ENCODE peak calls at places on chromosomes 16 and 17, in eight cellular contexts. One of them, this sample, is unnamed.

GRCh38 chr17:17342242-17342945 is 39.2 kb downstream of the NT5M start:
- DNase-seq in B cell: peak; percentile 2
- DNase-seq in fibroblast of the aortic adventitia: no peak
- DNase-seq in heart left ventricle: peak; percentile 5
- DNase-seq in K562: no peak
- DNase-seq in CD4-positive, alpha-beta T cell: no peak
- DNase-seq in type B pancreatic cell: no peak
- DNase-seq in activated CD8-positive, alpha-beta T cell treated with anti-CD3 and anti-CD28 coated beads for 36 hours: no peak
- DNase-seq in this sample: no peak

GRCh38 chr17:50534222-50534978 is 1.9 kb downstream of the EPN3 start:
- DNase-seq in B cell: no peak
- DNase-seq in fibroblast of the aortic adventitia: no peak
- DNase-seq in heart left ventricle: no peak
- DNase-seq in K562: peak; percentile 62
- DNase-seq in CD4-positive, alpha-beta T cell: no peak
- DNase-seq in type B pancreatic cell: no peak
- DNase-seq in activated CD8-positive, alpha-beta T cell treated with anti-CD3 and anti-CD28 coated beads for 36 hours: peak; percentile 54
- DNase-seq in this sample: no peak

GRCh38 chr16:19108409-19109287 is 5.1 kb upstream of the ITPRIPL2 start:
- DNase-seq in B cell: no peak
- DNase-seq in fibroblast of the aortic adventitia: no peak
- DNase-seq in heart left ventricle: no peak
- DNase-seq in K562: no peak
- DNase-seq in CD4-positive, alpha-beta T cell: no peak
- DNase-seq in type B pancreatic cell: no peak
- DNase-seq in activated CD8-positive, alpha-beta T cell treated with anti-CD3 and anti-CD28 coated beads for 36 hours: no peak
- DNase-seq in this sample: no peak

GRCh38 chr16:85376292-85377095 is 236.6 kb upstream of the GSE1 start:
- DNase-seq in B cell: no peak
- DNase-seq in fibroblast of the aortic adventitia: no peak
- DNase-seq in heart left ventricle: no peak
- DNase-seq in K562: no peak
- DNase-seq in CD4-positive, alpha-beta T cell: no peak
- DNase-seq in type B pancreatic cell: no peak
- DNase-seq in activated CD8-positive, alpha-beta T cell treated with anti-CD3 and anti-CD28 coated beads for 36 hours: no peak
- DNase-seq in this sample: no peak

GRCh38 chr17:5711344-5711743 is 127.0 kb upstream of the NLRP1 start:
- DNase-seq in B cell: no peak
- DNase-seq in fibroblast of the aortic adventitia: no peak
- DNase-seq in heart left ventricle: no peak
- DNase-seq in K562: no peak
- DNase-seq in CD4-positive, alpha-beta T cell: no peak
- DNase-seq in type B pancreatic cell: peak; percentile 11
- DNase-seq in activated CD8-positive, alpha-beta T cell treated with anti-CD3 and anti-CD28 coated beads for 36 hours: no peak
- DNase-seq in this sample: no peak

GRCh38 chr17:60887607-60888028 is 210.0 kb downstream of the BCAS3 start:
- DNase-seq in B cell: no peak
- DNase-seq in fibroblast of the aortic adventitia: no peak
- DNase-seq in heart left ventricle: no peak
- DNase-seq in K562: no peak
- DNase-seq in CD4-positive, alpha-beta T cell: no peak
- DNase-seq in type B pancreatic cell: no peak
- DNase-seq in activated CD8-positive, alpha-beta T cell treated with anti-CD3 and anti-CD28 coated beads for 36 hours: no peak
- DNase-seq in this sample: no peak

GRCh38 chr17:83186751-83187421 is 107.5 kb downstream of the METRNL start:
- DNase-seq in B cell: no peak
- DNase-seq in fibroblast of the aortic adventitia: no peak
- DNase-seq in heart left ventricle: peak; percentile 7
- DNase-seq in K562: no peak
- DNase-seq in CD4-positive, alpha-beta T cell: no peak
- DNase-seq in type B pancreatic cell: peak; percentile 45
- DNase-seq in activated CD8-positive, alpha-beta T cell treated with anti-CD3 and anti-CD28 coated beads for 36 hours: no peak
- DNase-seq in this sample: no peak

GRCh38 chr16:69567031-69567680 is 1.4 kb downstream of the NFAT5 start:
- DNase-seq in B cell: peak; percentile 41
- DNase-seq in fibroblast of the aortic adventitia: peak; percentile 59
- DNase-seq in heart left ventricle: no peak
- DNase-seq in K562: no peak
- DNase-seq in CD4-positive, alpha-beta T cell: no peak
- DNase-seq in type B pancreatic cell: no peak
- DNase-seq in activated CD8-positive, alpha-beta T cell treated with anti-CD3 and anti-CD28 coated beads for 36 hours: peak; percentile 49
- DNase-seq in this sample: no peak

GRCh38 chr17:42340691-42341127 is 47.5 kb downstream of the STAT3 start:
- DNase-seq in B cell: no peak
- DNase-seq in fibroblast of the aortic adventitia: no peak
- DNase-seq in heart left ventricle: no peak
- DNase-seq in K562: no peak
- DNase-seq in CD4-positive, alpha-beta T cell: peak; percentile 18
- DNase-seq in type B pancreatic cell: no peak
- DNase-seq in activated CD8-positive, alpha-beta T cell treated with anti-CD3 and anti-CD28 coated beads for 36 hours: peak; percentile 72
- DNase-seq in this sample: no peak

GRCh38 chr17:45031231-45032149 is 19.9 kb downstream of the DCAKD start:
- DNase-seq in B cell: no peak
- DNase-seq in fibroblast of the aortic adventitia: no peak
- DNase-seq in heart left ventricle: no peak
- DNase-seq in K562: peak; percentile 61
- DNase-seq in CD4-positive, alpha-beta T cell: no peak
- DNase-seq in type B pancreatic cell: no peak
- DNase-seq in activated CD8-positive, alpha-beta T cell treated with anti-CD3 and anti-CD28 coated beads for 36 hours: no peak
- DNase-seq in this sample: no peak

GRCh38 chr17:2723505-2723996 is 12.0 kb upstream of the CLUH start:
- DNase-seq in B cell: peak; percentile 49
- DNase-seq in fibroblast of the aortic adventitia: no peak
- DNase-seq in heart left ventricle: no peak
- DNase-seq in K562: no peak
- DNase-seq in CD4-positive, alpha-beta T cell: no peak
- DNase-seq in type B pancreatic cell: no peak
- DNase-seq in activated CD8-positive, alpha-beta T cell treated with anti-CD3 and anti-CD28 coated beads for 36 hours: no peak
- DNase-seq in this sample: no peak

GRCh38 chr17:76924345-76925332 is 56.4 kb downstream of the MGAT5B start:
- DNase-seq in B cell: no peak
- DNase-seq in fibroblast of the aortic adventitia: no peak
- DNase-seq in heart left ventricle: no peak
- DNase-seq in K562: no peak
- DNase-seq in CD4-positive, alpha-beta T cell: no peak
- DNase-seq in type B pancreatic cell: no peak
- DNase-seq in activated CD8-positive, alpha-beta T cell treated with anti-CD3 and anti-CD28 coated beads for 36 hours: peak; percentile 12
- DNase-seq in this sample: no peak

GRCh38 chr16:82782715-82783251 is 156.0 kb downstream of the CDH13 start:
- DNase-seq in B cell: no peak
- DNase-seq in fibroblast of the aortic adventitia: peak; percentile 31
- DNase-seq in heart left ventricle: no peak
- DNase-seq in K562: no peak
- DNase-seq in CD4-positive, alpha-beta T cell: no peak
- DNase-seq in type B pancreatic cell: no peak
- DNase-seq in activated CD8-positive, alpha-beta T cell treated with anti-CD3 and anti-CD28 coated beads for 36 hours: no peak
- DNase-seq in this sample: no peak

GRCh38 chr17:72063262-72063661 is 57.6 kb upstream of the SOX9 start:
- DNase-seq in B cell: no peak
- DNase-seq in fibroblast of the aortic adventitia: no peak
- DNase-seq in heart left ventricle: no peak
- DNase-seq in K562: no peak
- DNase-seq in CD4-positive, alpha-beta T cell: no peak
- DNase-seq in type B pancreatic cell: no peak
- DNase-seq in activated CD8-positive, alpha-beta T cell treated with anti-CD3 and anti-CD28 coated beads for 36 hours: no peak
- DNase-seq in this sample: no peak

GRCh38 chr16:27097671-27098275 is 31.0 kb downstream of the C16orf82 start:
- DNase-seq in B cell: no peak
- DNase-seq in fibroblast of the aortic adventitia: peak; percentile 77
- DNase-seq in heart left ventricle: peak; percentile 77
- DNase-seq in K562: no peak
- DNase-seq in CD4-positive, alpha-beta T cell: no peak
- DNase-seq in type B pancreatic cell: no peak
- DNase-seq in activated CD8-positive, alpha-beta T cell treated with anti-CD3 and anti-CD28 coated beads for 36 hours: no peak
- DNase-seq in this sample: no peak

GRCh38 chr17:56835259-56835575 is 1.3 kb downstream of the DGKE start:
- DNase-seq in B cell: no peak
- DNase-seq in fibroblast of the aortic adventitia: no peak
- DNase-seq in heart left ventricle: no peak
- DNase-seq in K562: no peak
- DNase-seq in CD4-positive, alpha-beta T cell: no peak
- DNase-seq in type B pancreatic cell: no peak
- DNase-seq in activated CD8-positive, alpha-beta T cell treated with anti-CD3 and anti-CD28 coated beads for 36 hours: no peak
- DNase-seq in this sample: no peak

GRCh38 chr17:56832446-56832845 is 1.3 kb downstream of the C17orf67 start:
- DNase-seq in B cell: no peak
- DNase-seq in fibroblast of the aortic adventitia: no peak
- DNase-seq in heart left ventricle: no peak
- DNase-seq in K562: no peak
- DNase-seq in CD4-positive, alpha-beta T cell: no peak
- DNase-seq in type B pancreatic cell: no peak
- DNase-seq in activated CD8-positive, alpha-beta T cell treated with anti-CD3 and anti-CD28 coated beads for 36 hours: no peak
- DNase-seq in this sample: no peak

GRCh38 chr17:56833023-56833811 is 503 bp downstream of the C17orf67 start:
- DNase-seq in B cell: peak; percentile 84
- DNase-seq in fibroblast of the aortic adventitia: peak; percentile 54
- DNase-seq in heart left ventricle: peak; percentile 79
- DNase-seq in K562: peak; percentile 68
- DNase-seq in CD4-positive, alpha-beta T cell: peak; percentile 63
- DNase-seq in type B pancreatic cell: no peak
- DNase-seq in activated CD8-positive, alpha-beta T cell treated with anti-CD3 and anti-CD28 coated beads for 36 hours: peak; percentile 75
- DNase-seq in this sample: peak; percentile 32

GRCh38 chr17:56833812-56834379 is at the start of the genes C17orf67 and DGKE:
- DNase-seq in B cell: peak; percentile 97
- DNase-seq in fibroblast of the aortic adventitia: peak; percentile 96
- DNase-seq in heart left ventricle: peak; percentile 99
- DNase-seq in K562: peak; percentile 98
- DNase-seq in CD4-positive, alpha-beta T cell: peak; percentile 98
- DNase-seq in type B pancreatic cell: peak; percentile 99
- DNase-seq in activated CD8-positive, alpha-beta T cell treated with anti-CD3 and anti-CD28 coated beads for 36 hours: peak; percentile 98
- DNase-seq in this sample: peak; percentile 94

GRCh38 chr17:56834380-56835258 is 668 bp downstream of the DGKE start:
- DNase-seq in B cell: peak; percentile 58
- DNase-seq in fibroblast of the aortic adventitia: no peak
- DNase-seq in heart left ventricle: peak; percentile 80
- DNase-seq in K562: peak; percentile 44
- DNase-seq in CD4-positive, alpha-beta T cell: peak; percentile 72
- DNase-seq in type B pancreatic cell: no peak
- DNase-seq in activated CD8-positive, alpha-beta T cell treated with anti-CD3 and anti-CD28 coated beads for 36 hours: peak; percentile 85
- DNase-seq in this sample: peak; percentile 22
- TF ChIP-seq CTCF in B cell: peak; percentile 28
- TF ChIP-seq CTCF in fibroblast of the aortic adventitia: no peak
- TF ChIP-seq CTCF in heart left ventricle: no peak
- TF ChIP-seq CTCF in K562: no peak
- TF ChIP-seq CTCF in CD4-positive, alpha-beta T cell: no peak
- TF ChIP-seq CTCF in type B pancreatic cell: peak; percentile 42
- TF ChIP-seq CTCF in activated CD8-positive, alpha-beta T cell treated with anti-CD3 and anti-CD28 coated beads for 36 hours: no peak
- TF ChIP-seq CTCF in this sample: peak; percentile 13

GRCh38 chr16:554297-554621 is 5.9 kb upstream of the PRR35 start:
- DNase-seq in B cell: no peak
- DNase-seq in fibroblast of the aortic adventitia: no peak
- DNase-seq in heart left ventricle: no peak
- DNase-seq in K562: no peak
- DNase-seq in CD4-positive, alpha-beta T cell: no peak
- DNase-seq in type B pancreatic cell: no peak
- DNase-seq in activated CD8-positive, alpha-beta T cell treated with anti-CD3 and anti-CD28 coated beads for 36 hours: no peak
- DNase-seq in this sample: no peak

GRCh38 chr16:554640-555413 is 5.4 kb upstream of the PRR35 start:
- DNase-seq in B cell: no peak
- DNase-seq in fibroblast of the aortic adventitia: peak; percentile 65
- DNase-seq in heart left ventricle: no peak
- DNase-seq in K562: no peak
- DNase-seq in CD4-positive, alpha-beta T cell: no peak
- DNase-seq in type B pancreatic cell: no peak
- DNase-seq in activated CD8-positive, alpha-beta T cell treated with anti-CD3 and anti-CD28 coated beads for 36 hours: no peak
- DNase-seq in this sample: peak; percentile 81

GRCh38 chr16:556479-557173 is 3.6 kb upstream of the PRR35 start:
- DNase-seq in B cell: no peak
- DNase-seq in fibroblast of the aortic adventitia: no peak
- DNase-seq in heart left ventricle: no peak
- DNase-seq in K562: no peak
- DNase-seq in CD4-positive, alpha-beta T cell: no peak
- DNase-seq in type B pancreatic cell: no peak
- DNase-seq in activated CD8-positive, alpha-beta T cell treated with anti-CD3 and anti-CD28 coated beads for 36 hours: no peak
- DNase-seq in this sample: no peak

GRCh38 chr16:557463-558297 is 2.5 kb upstream of the PRR35 start:
- DNase-seq in B cell: no peak
- DNase-seq in fibroblast of the aortic adventitia: no peak
- DNase-seq in heart left ventricle: no peak
- DNase-seq in K562: no peak
- DNase-seq in CD4-positive, alpha-beta T cell: no peak
- DNase-seq in type B pancreatic cell: no peak
- DNase-seq in activated CD8-positive, alpha-beta T cell treated with anti-CD3 and anti-CD28 coated beads for 36 hours: no peak
- DNase-seq in this sample: no peak

GRCh38 chr16:555528-556478 is 4.4 kb upstream of the PRR35 start:
- DNase-seq in B cell: no peak
- DNase-seq in fibroblast of the aortic adventitia: no peak
- DNase-seq in heart left ventricle: no peak
- DNase-seq in K562: no peak
- DNase-seq in CD4-positive, alpha-beta T cell: no peak
- DNase-seq in type B pancreatic cell: no peak
- DNase-seq in activated CD8-positive, alpha-beta T cell treated with anti-CD3 and anti-CD28 coated beads for 36 hours: no peak
- DNase-seq in this sample: no peak
- TF ChIP-seq CTCF in B cell: no peak
- TF ChIP-seq CTCF in fibroblast of the aortic adventitia: no peak
- TF ChIP-seq CTCF in heart left ventricle: no peak
- TF ChIP-seq CTCF in K562: no peak
- TF ChIP-seq CTCF in CD4-positive, alpha-beta T cell: no peak
- TF ChIP-seq CTCF in type B pancreatic cell: no peak
- TF ChIP-seq CTCF in activated CD8-positive, alpha-beta T cell treated with anti-CD3 and anti-CD28 coated beads for 36 hours: no peak
- TF ChIP-seq CTCF in this sample: no peak

GRCh38 chr16:87200637-87201036 is 116.6 kb downstream of the C16orf95 start:
- DNase-seq in B cell: no peak
- DNase-seq in fibroblast of the aortic adventitia: no peak
- DNase-seq in heart left ventricle: no peak
- DNase-seq in K562: no peak
- DNase-seq in CD4-positive, alpha-beta T cell: no peak
- DNase-seq in type B pancreatic cell: no peak
- DNase-seq in activated CD8-positive, alpha-beta T cell treated with anti-CD3 and anti-CD28 coated beads for 36 hours: no peak
- DNase-seq in this sample: no peak

GRCh38 chr16:87201777-87202176 is 115.4 kb downstream of the C16orf95 start:
- DNase-seq in B cell: no peak
- DNase-seq in fibroblast of the aortic adventitia: peak; percentile 23
- DNase-seq in heart left ventricle: no peak
- DNase-seq in K562: no peak
- DNase-seq in CD4-positive, alpha-beta T cell: no peak
- DNase-seq in type B pancreatic cell: no peak
- DNase-seq in activated CD8-positive, alpha-beta T cell treated with anti-CD3 and anti-CD28 coated beads for 36 hours: no peak
- DNase-seq in this sample: no peak

GRCh38 chr16:87202346-87202745 is 114.8 kb downstream of the C16orf95 start:
- DNase-seq in B cell: no peak
- DNase-seq in fibroblast of the aortic adventitia: peak; percentile 75
- DNase-seq in heart left ventricle: no peak
- DNase-seq in K562: no peak
- DNase-seq in CD4-positive, alpha-beta T cell: no peak
- DNase-seq in type B pancreatic cell: no peak
- DNase-seq in activated CD8-positive, alpha-beta T cell treated with anti-CD3 and anti-CD28 coated beads for 36 hours: no peak
- DNase-seq in this sample: peak; percentile 10

GRCh38 chr16:87201052-87201451 is 116.1 kb downstream of the C16orf95 start:
- DNase-seq in B cell: no peak
- DNase-seq in fibroblast of the aortic adventitia: peak; percentile 100
- DNase-seq in heart left ventricle: no peak
- DNase-seq in K562: no peak
- DNase-seq in CD4-positive, alpha-beta T cell: no peak
- DNase-seq in type B pancreatic cell: no peak
- DNase-seq in activated CD8-positive, alpha-beta T cell treated with anti-CD3 and anti-CD28 coated beads for 36 hours: no peak
- DNase-seq in this sample: peak; percentile 89

GRCh38 chr16:87203060-87203656 is 114.0 kb downstream of the C16orf95 start:
- DNase-seq in B cell: no peak
- DNase-seq in fibroblast of the aortic adventitia: peak; percentile 76
- DNase-seq in heart left ventricle: no peak
- DNase-seq in K562: peak; percentile 80
- DNase-seq in CD4-positive, alpha-beta T cell: no peak
- DNase-seq in type B pancreatic cell: no peak
- DNase-seq in activated CD8-positive, alpha-beta T cell treated with anti-CD3 and anti-CD28 coated beads for 36 hours: peak; percentile 70
- DNase-seq in this sample: peak; percentile 68
- TF ChIP-seq CTCF in B cell: peak; percentile 57
- TF ChIP-seq CTCF in fibroblast of the aortic adventitia: peak; percentile 95
- TF ChIP-seq CTCF in heart left ventricle: peak; percentile 72
- TF ChIP-seq CTCF in K562: peak; percentile 97
- TF ChIP-seq CTCF in CD4-positive, alpha-beta T cell: peak; percentile 28
- TF ChIP-seq CTCF in type B pancreatic cell: peak; percentile 96
- TF ChIP-seq CTCF in activated CD8-positive, alpha-beta T cell treated with anti-CD3 and anti-CD28 coated beads for 36 hours: peak; percentile 67
- TF ChIP-seq CTCF in this sample: peak; percentile 90

GRCh38 chr16:745739-746138 is 4.9 kb upstream of the CIAO3 start:
- DNase-seq in B cell: peak; percentile 66
- DNase-seq in fibroblast of the aortic adventitia: no peak
- DNase-seq in heart left ventricle: no peak
- DNase-seq in K562: peak; percentile 90
- DNase-seq in CD4-positive, alpha-beta T cell: no peak
- DNase-seq in type B pancreatic cell: no peak
- DNase-seq in activated CD8-positive, alpha-beta T cell treated with anti-CD3 and anti-CD28 coated beads for 36 hours: peak; percentile 49
- DNase-seq in this sample: no peak
- TF ChIP-seq CTCF in B cell: no peak
- TF ChIP-seq CTCF in fibroblast of the aortic adventitia: peak; percentile 16
- TF ChIP-seq CTCF in heart left ventricle: peak; percentile 30
- TF ChIP-seq CTCF in K562: peak; percentile 67
- TF ChIP-seq CTCF in CD4-positive, alpha-beta T cell: no peak
- TF ChIP-seq CTCF in type B pancreatic cell: peak; percentile 69
- TF ChIP-seq CTCF in activated CD8-positive, alpha-beta T cell treated with anti-CD3 and anti-CD28 coated beads for 36 hours: no peak
- TF ChIP-seq CTCF in this sample: peak; percentile 65

This sample was measured in HFFc6.